ENCODE peak calls at places on chromosomes 7 and 10, in ten cellular contexts. One of them, this sample, is unnamed.

GRCh38 chr10:4529266-4529665 is 296.7 kb upstream of the AKR1E2 start:
- DNase-seq in GM13976: no peak
- DNase-seq in endothelial cell: no peak
- DNase-seq in fibroblast of pulmonary artery: no peak
- DNase-seq in fibroblast of the aortic adventitia: no peak
- DNase-seq in HFFc6: no peak
- DNase-seq in GM23338: no peak
- DNase-seq in stimulated activated CD4-positive, alpha-beta T cell treated with anti-CD3 and anti-CD28 coated beads, TNF-alpha, amount 100 ng/mL, for 4 hours: no peak
- DNase-seq in HEK293T: no peak
- DNase-seq in AG04450: no peak
- DNase-seq in this sample: no peak

GRCh38 chr10:74276416-74276815 is 125.4 kb downstream of the ADK start:
- DNase-seq in stimulated activated CD4-positive, alpha-beta T cell treated with anti-CD3 and anti-CD28 coated beads, TNF-alpha, amount 100 ng/mL, for 4 hours: no peak
- DNase-seq in GM13976: no peak
- DNase-seq in HEK293T: no peak
- DNase-seq in fibroblast of pulmonary artery: no peak
- DNase-seq in endothelial cell: no peak
- DNase-seq in GM23338: no peak
- DNase-seq in HFFc6: no peak
- DNase-seq in fibroblast of the aortic adventitia: no peak
- DNase-seq in AG04450: no peak
- DNase-seq in this sample: no peak

GRCh38 chr7:149050941-149051340 is 22.6 kb upstream of the PDIA4 start:
- DNase-seq in fibroblast of the aortic adventitia: no peak
- DNase-seq in AG04450: no peak
- DNase-seq in HFFc6: no peak
- DNase-seq in fibroblast of pulmonary artery: no peak
- DNase-seq in endothelial cell: no peak
- DNase-seq in stimulated activated CD4-positive, alpha-beta T cell treated with anti-CD3 and anti-CD28 coated beads, TNF-alpha, amount 100 ng/mL, for 4 hours: no peak
- DNase-seq in GM13976: no peak
- DNase-seq in HEK293T: no peak
- DNase-seq in GM23338: no peak
- DNase-seq in this sample: no peak

GRCh38 chr7:33155811-33156210 is 26.4 kb downstream of the BBS9 start:
- DNase-seq in fibroblast of the aortic adventitia: peak
- DNase-seq in GM23338: no peak
- DNase-seq in stimulated activated CD4-positive, alpha-beta T cell treated with anti-CD3 and anti-CD28 coated beads, TNF-alpha, amount 100 ng/mL, for 4 hours: no peak
- DNase-seq in HFFc6: peak
- DNase-seq in fibroblast of pulmonary artery: peak
- DNase-seq in AG04450: no peak
- DNase-seq in GM13976: no peak
- DNase-seq in endothelial cell: no peak
- DNase-seq in HEK293T: no peak
- DNase-seq in this sample: no peak

GRCh38 chr7:140581411-140581810 is 59.2 kb downstream of the DENND2A start:
- DNase-seq in stimulated activated CD4-positive, alpha-beta T cell treated with anti-CD3 and anti-CD28 coated beads, TNF-alpha, amount 100 ng/mL, for 4 hours: no peak
- DNase-seq in GM23338: no peak
- DNase-seq in AG04450: no peak
- DNase-seq in endothelial cell: no peak
- DNase-seq in fibroblast of pulmonary artery: no peak
- DNase-seq in GM13976: no peak
- DNase-seq in fibroblast of the aortic adventitia: no peak
- DNase-seq in HEK293T: no peak
- DNase-seq in HFFc6: no peak
- DNase-seq in this sample: no peak

GRCh38 chr7:29113384-29114102 is 32.8 kb downstream of the CPVL start:
- DNase-seq in fibroblast of the aortic adventitia: peak
- DNase-seq in AG04450: no peak
- DNase-seq in HFFc6: peak
- DNase-seq in stimulated activated CD4-positive, alpha-beta T cell treated with anti-CD3 and anti-CD28 coated beads, TNF-alpha, amount 100 ng/mL, for 4 hours: no peak
- DNase-seq in fibroblast of pulmonary artery: peak
- DNase-seq in GM23338: peak
- DNase-seq in GM13976: no peak
- DNase-seq in HEK293T: peak
- DNase-seq in endothelial cell: peak
- DNase-seq in this sample: no peak

GRCh38 chr10:112988839-112989406 is 38.9 kb downstream of the TCF7L2 start:
- DNase-seq in AG04450: no peak
- DNase-seq in HEK293T: no peak
- DNase-seq in stimulated activated CD4-positive, alpha-beta T cell treated with anti-CD3 and anti-CD28 coated beads, TNF-alpha, amount 100 ng/mL, for 4 hours: no peak
- DNase-seq in fibroblast of pulmonary artery: no peak
- DNase-seq in endothelial cell: no peak
- DNase-seq in fibroblast of the aortic adventitia: no peak
- DNase-seq in GM13976: no peak
- DNase-seq in HFFc6: no peak
- DNase-seq in GM23338: peak
- DNase-seq in this sample: no peak

GRCh38 chr10:77390481-77390891 is 247.1 kb downstream of the KCNMA1 start:
- DNase-seq in GM23338: no peak
- DNase-seq in endothelial cell: no peak
- DNase-seq in GM13976: no peak
- DNase-seq in fibroblast of the aortic adventitia: peak
- DNase-seq in HEK293T: no peak
- DNase-seq in fibroblast of pulmonary artery: no peak
- DNase-seq in HFFc6: peak
- DNase-seq in AG04450: no peak
- DNase-seq in stimulated activated CD4-positive, alpha-beta T cell treated with anti-CD3 and anti-CD28 coated beads, TNF-alpha, amount 100 ng/mL, for 4 hours: no peak
- DNase-seq in this sample: no peak

GRCh38 chr7:151109094-151110048 is 23.1 kb downstream of the AGAP3 start:
- DNase-seq in stimulated activated CD4-positive, alpha-beta T cell treated with anti-CD3 and anti-CD28 coated beads, TNF-alpha, amount 100 ng/mL, for 4 hours: no peak
- DNase-seq in fibroblast of pulmonary artery: peak
- DNase-seq in AG04450: no peak
- DNase-seq in HFFc6: no peak
- DNase-seq in fibroblast of the aortic adventitia: peak
- DNase-seq in endothelial cell: no peak
- DNase-seq in GM13976: no peak
- DNase-seq in GM23338: peak
- DNase-seq in HEK293T: no peak
- DNase-seq in this sample: no peak

GRCh38 chr10:89063465-89063864 is 72.9 kb downstream of the FAS start:
- DNase-seq in AG04450: no peak
- DNase-seq in GM23338: no peak
- DNase-seq in fibroblast of pulmonary artery: no peak
- DNase-seq in HFFc6: no peak
- DNase-seq in fibroblast of the aortic adventitia: no peak
- DNase-seq in endothelial cell: no peak
- DNase-seq in GM13976: no peak
- DNase-seq in stimulated activated CD4-positive, alpha-beta T cell treated with anti-CD3 and anti-CD28 coated beads, TNF-alpha, amount 100 ng/mL, for 4 hours: no peak
- DNase-seq in HEK293T: no peak
- DNase-seq in this sample: no peak

GRCh38 chr10:28580825-28581224 is 47.9 kb downstream of the WAC start:
- DNase-seq in fibroblast of the aortic adventitia: no peak
- DNase-seq in HEK293T: no peak
- DNase-seq in endothelial cell: no peak
- DNase-seq in HFFc6: no peak
- DNase-seq in GM13976: no peak
- DNase-seq in fibroblast of pulmonary artery: no peak
- DNase-seq in GM23338: no peak
- DNase-seq in stimulated activated CD4-positive, alpha-beta T cell treated with anti-CD3 and anti-CD28 coated beads, TNF-alpha, amount 100 ng/mL, for 4 hours: no peak
- DNase-seq in AG04450: no peak
- DNase-seq in this sample: no peak

GRCh38 chr7:112938895-112939588 is 147.6 kb downstream of the GPR85 start:
- DNase-seq in HFFc6: no peak
- DNase-seq in GM23338: peak
- DNase-seq in stimulated activated CD4-positive, alpha-beta T cell treated with anti-CD3 and anti-CD28 coated beads, TNF-alpha, amount 100 ng/mL, for 4 hours: no peak
- DNase-seq in fibroblast of pulmonary artery: peak
- DNase-seq in endothelial cell: peak
- DNase-seq in AG04450: no peak
- DNase-seq in fibroblast of the aortic adventitia: peak
- DNase-seq in GM13976: no peak
- DNase-seq in HEK293T: peak
- DNase-seq in this sample: peak

GRCh38 chr7:6551016-6551511 is at the start of gene GRID2IP:
- DNase-seq in HFFc6: no peak
- DNase-seq in GM23338: peak
- DNase-seq in fibroblast of the aortic adventitia: no peak
- DNase-seq in GM13976: peak
- DNase-seq in fibroblast of pulmonary artery: no peak
- DNase-seq in endothelial cell: no peak
- DNase-seq in stimulated activated CD4-positive, alpha-beta T cell treated with anti-CD3 and anti-CD28 coated beads, TNF-alpha, amount 100 ng/mL, for 4 hours: no peak
- DNase-seq in AG04450: no peak
- DNase-seq in HEK293T: no peak
- DNase-seq in this sample: no peak

GRCh38 chr7:79692015-79692414 is 238.5 kb upstream of the MAGI2 start:
- DNase-seq in endothelial cell: no peak
- DNase-seq in GM23338: no peak
- DNase-seq in GM13976: no peak
- DNase-seq in stimulated activated CD4-positive, alpha-beta T cell treated with anti-CD3 and anti-CD28 coated beads, TNF-alpha, amount 100 ng/mL, for 4 hours: no peak
- DNase-seq in HFFc6: peak
- DNase-seq in fibroblast of the aortic adventitia: peak
- DNase-seq in AG04450: peak
- DNase-seq in HEK293T: no peak
- DNase-seq in fibroblast of pulmonary artery: peak
- DNase-seq in this sample: no peak

GRCh38 chr10:69389827-69390490 is 26.8 kb downstream of the TACR2 start:
- DNase-seq in AG04450: no peak
- DNase-seq in fibroblast of pulmonary artery: peak
- DNase-seq in HEK293T: no peak
- DNase-seq in fibroblast of the aortic adventitia: peak
- DNase-seq in GM23338: peak
- DNase-seq in HFFc6: no peak
- DNase-seq in stimulated activated CD4-positive, alpha-beta T cell treated with anti-CD3 and anti-CD28 coated beads, TNF-alpha, amount 100 ng/mL, for 4 hours: no peak
- DNase-seq in GM13976: no peak
- DNase-seq in endothelial cell: no peak
- DNase-seq in this sample: no peak

GRCh38 chr10:129631870-129632623 is 165.0 kb downstream of the MGMT start:
- DNase-seq in GM23338: no peak
- DNase-seq in fibroblast of the aortic adventitia: no peak
- DNase-seq in GM13976: no peak
- DNase-seq in AG04450: no peak
- DNase-seq in endothelial cell: no peak
- DNase-seq in HEK293T: no peak
- DNase-seq in stimulated activated CD4-positive, alpha-beta T cell treated with anti-CD3 and anti-CD28 coated beads, TNF-alpha, amount 100 ng/mL, for 4 hours: no peak
- DNase-seq in HFFc6: no peak
- DNase-seq in fibroblast of pulmonary artery: no peak
- DNase-seq in this sample: no peak

GRCh38 chr7:80600046-80600445 is 38.4 kb upstream of the CD36 start:
- DNase-seq in endothelial cell: no peak
- DNase-seq in fibroblast of the aortic adventitia: no peak
- DNase-seq in HFFc6: no peak
- DNase-seq in HEK293T: no peak
- DNase-seq in stimulated activated CD4-positive, alpha-beta T cell treated with anti-CD3 and anti-CD28 coated beads, TNF-alpha, amount 100 ng/mL, for 4 hours: no peak
- DNase-seq in AG04450: no peak
- DNase-seq in GM23338: no peak
- DNase-seq in GM13976: no peak
- DNase-seq in fibroblast of pulmonary artery: no peak
- DNase-seq in this sample: no peak

GRCh38 chr7:13291010-13291409 is 603.6 kb downstream of the ARL4A start:
- DNase-seq in endothelial cell: no peak
- DNase-seq in fibroblast of pulmonary artery: peak
- DNase-seq in fibroblast of the aortic adventitia: peak
- DNase-seq in GM13976: no peak
- DNase-seq in HEK293T: no peak
- DNase-seq in stimulated activated CD4-positive, alpha-beta T cell treated with anti-CD3 and anti-CD28 coated beads, TNF-alpha, amount 100 ng/mL, for 4 hours: no peak
- DNase-seq in HFFc6: no peak
- DNase-seq in GM23338: no peak
- DNase-seq in AG04450: no peak
- DNase-seq in this sample: no peak

GRCh38 chr10:122852261-122852660 is 6.6 kb upstream of the CUZD1 start:
- DNase-seq in GM23338: no peak
- DNase-seq in GM13976: no peak
- DNase-seq in fibroblast of the aortic adventitia: peak
- DNase-seq in HEK293T: no peak
- DNase-seq in fibroblast of pulmonary artery: peak
- DNase-seq in HFFc6: peak
- DNase-seq in stimulated activated CD4-positive, alpha-beta T cell treated with anti-CD3 and anti-CD28 coated beads, TNF-alpha, amount 100 ng/mL, for 4 hours: no peak
- DNase-seq in AG04450: no peak
- DNase-seq in endothelial cell: no peak
- DNase-seq in this sample: no peak

GRCh38 chr7:41730668-41731067 is 27.8 kb upstream of the INHBA start:
- DNase-seq in GM13976: no peak
- DNase-seq in HFFc6: no peak
- DNase-seq in fibroblast of pulmonary artery: no peak
- DNase-seq in HEK293T: no peak
- DNase-seq in GM23338: no peak
- DNase-seq in stimulated activated CD4-positive, alpha-beta T cell treated with anti-CD3 and anti-CD28 coated beads, TNF-alpha, amount 100 ng/mL, for 4 hours: no peak
- DNase-seq in fibroblast of the aortic adventitia: no peak
- DNase-seq in AG04450: no peak
- DNase-seq in endothelial cell: no peak
- DNase-seq in this sample: no peak

GRCh38 chr10:126474031-126474430 is 85.8 kb upstream of the ADAM12 start:
- DNase-seq in AG04450: no peak
- DNase-seq in GM23338: no peak
- DNase-seq in endothelial cell: no peak
- DNase-seq in fibroblast of the aortic adventitia: no peak
- DNase-seq in HEK293T: no peak
- DNase-seq in fibroblast of pulmonary artery: no peak
- DNase-seq in stimulated activated CD4-positive, alpha-beta T cell treated with anti-CD3 and anti-CD28 coated beads, TNF-alpha, amount 100 ng/mL, for 4 hours: no peak
- DNase-seq in HFFc6: no peak
- DNase-seq in GM13976: no peak
- DNase-seq in this sample: no peak

GRCh38 chr7:107014381-107015023 is 30.0 kb upstream of the PRKAR2B start:
- DNase-seq in GM23338: peak
- DNase-seq in fibroblast of pulmonary artery: peak
- DNase-seq in HFFc6: no peak
- DNase-seq in AG04450: no peak
- DNase-seq in GM13976: no peak
- DNase-seq in stimulated activated CD4-positive, alpha-beta T cell treated with anti-CD3 and anti-CD28 coated beads, TNF-alpha, amount 100 ng/mL, for 4 hours: no peak
- DNase-seq in fibroblast of the aortic adventitia: peak
- DNase-seq in endothelial cell: no peak
- DNase-seq in HEK293T: no peak
- DNase-seq in this sample: no peak

GRCh38 chr7:37947840-37948198 is 27.4 kb downstream of the EPDR1 start:
- DNase-seq in fibroblast of the aortic adventitia: no peak
- DNase-seq in HFFc6: no peak
- DNase-seq in AG04450: no peak
- DNase-seq in stimulated activated CD4-positive, alpha-beta T cell treated with anti-CD3 and anti-CD28 coated beads, TNF-alpha, amount 100 ng/mL, for 4 hours: no peak
- DNase-seq in fibroblast of pulmonary artery: no peak
- DNase-seq in GM13976: no peak
- DNase-seq in endothelial cell: no peak
- DNase-seq in HEK293T: no peak
- DNase-seq in GM23338: peak
- DNase-seq in this sample: no peak